ENCODE peak calls at places on chromosomes 2 and 18, in four cellular contexts. S is WTC11, X is SK-N-SH, Q is K562. R is an unnamed sample.

GRCh38 chr18:46220116-46220515 is 115.9 kb downstream of the HAUS1 start:
- DNase-seq in S (no peak), X (no peak), Q (no peak), R (no peak)

GRCh38 chr2:98503481-98504096 is 58.9 kb downstream of the INPP4A start:
- DNase-seq in S (no peak), X (no peak), Q (no peak), R (no peak)

GRCh38 chr2:32330136-32330535 is 26.7 kb upstream of the BIRC6 start:
- DNase-seq in S (no peak), X (no peak), Q (no peak), R (no peak)

GRCh38 chr2:161335626-161336025 is 27.4 kb downstream of the PSMD14 start:
- DNase-seq in S (no peak), X (no peak), Q (no peak), R (no peak)

GRCh38 chr2:240817496-240818292 is 2.3 kb downstream of the KIF1A start:
- DNase-seq in S (no peak), X (no peak), Q (no peak), R (no peak)

GRCh38 chr2:20184067-20184938 is 40.6 kb downstream of the SDC1 start:
- DNase-seq in S (no peak), X (no peak), Q (no peak), R (no peak)

GRCh38 chr2:231093956-231094355 is 30.9 kb downstream of the HTR2B start:
- DNase-seq in S (no peak), X (no peak), Q (no peak), R (no peak)

GRCh38 chr18:48022531-48023330 is 92.3 kb upstream of the SMAD2 start:
- DNase-seq in S (peak; percentile 14), X (peak; percentile 58), Q (peak; percentile 50), R (no peak)

GRCh38 chr18:70366174-70366573 is 77.3 kb downstream of the SOCS6 start:
- DNase-seq in S (peak; percentile 16), X (no peak), Q (no peak), R (peak; percentile 31)

GRCh38 chr2:121480826-121481225 is 49.9 kb upstream of the RNU4ATAC start:
- DNase-seq in S (no peak), X (peak; percentile 76), Q (no peak), R (no peak)

GRCh38 chr2:172931923-172932520 is 143.6 kb upstream of the MAP3K20 start:
- DNase-seq in S (peak; percentile 67), X (peak; percentile 50), Q (peak; percentile 48), R (no peak)

GRCh38 chr2:229719926-229720652 is 5.7 kb upstream of the DNER start:
- DNase-seq in S (no peak), X (no peak), Q (no peak), R (no peak)

GRCh38 chr2:83817511-83817910 is 641.6 kb downstream of the SUCLG1 start:
- DNase-seq in S (no peak), X (no peak), Q (no peak), R (no peak)

GRCh38 chr2:154158101-154158500 is 286.4 kb downstream of the GALNT13 start:
- DNase-seq in S (no peak), X (no peak), Q (no peak), R (no peak)

DNA sequence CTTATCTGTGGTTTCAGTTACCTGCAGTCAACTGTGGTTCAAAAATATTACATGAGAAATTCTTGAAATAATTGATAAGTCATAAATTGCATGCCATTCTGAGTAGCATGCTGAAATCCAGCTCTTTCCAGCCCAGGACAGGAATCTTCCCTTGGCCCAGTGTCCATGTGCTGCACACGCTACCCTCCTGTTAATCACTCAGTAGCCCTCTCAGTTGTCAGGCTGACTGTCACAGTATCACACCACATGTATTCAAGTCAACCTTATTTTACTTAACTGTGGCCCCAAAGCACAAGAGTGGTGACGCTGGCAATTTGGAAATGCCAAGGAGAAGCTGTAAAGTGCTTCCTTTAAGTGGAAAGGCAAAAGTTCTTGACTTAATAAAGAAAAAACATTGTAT is 141.1 kb downstream of the TANC1 start:
- DNase-seq in S (no peak), X (no peak), Q (no peak), R (no peak)
- TF ChIP-seq TEAD4 in S (no peak), X (no peak), Q (no peak), R (no peak)

GRCh38 chr2:176129825-176130152 is 284 bp downstream of the HOXD8 start:
- DNase-seq in S (no peak), X (no peak), Q (no peak), R (no peak)

GRCh38 chr2:176128172-176129012 is 1.1 kb upstream of the HOXD8 start:
- DNase-seq in S (peak; percentile 70), X (no peak), Q (no peak), R (peak; percentile 47)

GRCh38 chr2:176127769-176128072 is 1.8 kb upstream of the HOXD8 start:
- DNase-seq in S (no peak), X (no peak), Q (no peak), R (no peak)

GRCh38 chr2:176130153-176130916 is 830 bp downstream of the HOXD8 start:
- DNase-seq in S (peak; percentile 56), X (peak; percentile 80), Q (peak; percentile 66), R (peak; percentile 63)

DNA sequence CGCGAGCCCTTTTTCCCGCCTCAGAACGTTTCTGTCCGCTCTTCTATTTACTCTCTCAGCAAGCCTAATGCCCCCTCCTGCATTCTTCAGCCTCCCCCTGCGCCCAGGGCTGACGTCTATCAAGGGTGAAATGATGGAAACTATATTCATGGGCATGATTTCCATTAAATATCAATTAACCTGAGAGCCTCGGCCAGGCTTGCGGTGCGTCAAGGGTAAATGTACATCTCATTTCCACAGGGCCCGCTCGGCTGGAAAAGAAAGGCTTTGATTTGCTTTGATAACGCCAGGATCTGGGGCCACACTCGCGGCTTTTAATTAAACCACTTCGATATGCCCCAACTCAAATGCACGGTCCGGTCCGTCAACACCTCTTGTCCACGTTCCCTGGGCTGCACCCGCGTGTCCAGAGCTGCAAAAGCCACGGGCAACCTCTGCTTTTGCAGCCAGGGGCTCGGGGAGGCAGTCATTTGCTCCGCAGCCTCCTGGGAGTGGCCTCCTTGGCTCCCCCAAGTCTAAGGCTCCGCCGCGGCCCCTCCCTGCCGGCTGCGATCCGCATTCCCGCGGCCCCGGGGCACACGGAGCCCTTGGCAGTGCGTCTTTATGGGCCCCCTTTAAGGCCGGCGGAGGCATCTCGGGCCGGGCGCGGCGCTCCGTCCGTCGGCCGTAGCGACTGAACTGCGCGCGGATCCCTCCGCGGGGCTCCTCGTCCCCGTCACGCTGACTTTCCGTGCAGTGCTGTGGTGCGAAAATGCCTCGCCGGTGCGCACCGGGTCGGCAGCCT is at the start of gene HOXD8:
- DNase-seq in S (peak; percentile 65), X (peak; percentile 88), Q (peak; percentile 41), R (peak; percentile 69)
- TF ChIP-seq TEAD4 in S (no peak), X (peak; percentile 48), Q (no peak), R (no peak)

GRCh38 chr18:76752400-76752799 is 70.0 kb upstream of the ZNF236 start:
- DNase-seq in S (no peak), X (no peak), Q (no peak), R (no peak)

GRCh38 chr18:76750886-76751537 is 71.3 kb upstream of the ZNF236 start:
- DNase-seq in S (no peak), X (no peak), Q (no peak), R (no peak)

GRCh38 chr18:76750269-76750668 is 72.1 kb upstream of the ZNF236 start:
- DNase-seq in S (no peak), X (no peak), Q (no peak), R (no peak)

GRCh38 chr18:76751538-76751890 is 70.8 kb upstream of the ZNF236 start:
- DNase-seq in S (no peak), X (no peak), Q (no peak), R (no peak)

DNA sequence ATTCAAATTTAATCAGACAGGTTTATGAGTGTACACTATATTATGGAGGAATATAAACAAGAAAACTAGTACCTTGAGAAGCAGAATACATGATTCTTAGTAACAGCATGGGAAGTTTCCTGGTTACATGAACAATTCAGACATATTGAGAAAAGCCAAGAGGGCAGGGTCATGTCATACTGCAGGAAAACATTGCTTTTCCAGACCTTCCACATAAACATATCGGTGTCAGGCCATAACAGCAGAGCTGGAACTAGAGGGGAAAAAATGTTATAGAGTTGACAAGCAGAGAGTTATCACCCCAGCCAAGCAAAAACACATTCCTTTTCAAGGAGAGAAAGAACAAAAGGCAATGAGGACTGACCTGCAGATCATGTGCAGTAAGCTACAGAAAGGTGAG is 74.7 kb upstream of the ZNF236 start:
- DNase-seq in S (no peak), X (no peak), Q (no peak), R (no peak)
- TF ChIP-seq TEAD4 in S (no peak), X (no peak), Q (no peak), R (no peak)

GRCh38 chr2:38534746-38535403 is 67.9 kb downstream of the HNRNPLL start:
- DNase-seq in S (no peak), X (no peak), Q (no peak), R (no peak)

GRCh38 chr2:38533757-38534545 is 68.8 kb downstream of the HNRNPLL start:
- DNase-seq in S (no peak), X (no peak), Q (no peak), R (no peak)

GRCh38 chr2:38537937-38538525 is 64.7 kb downstream of the HNRNPLL start:
- DNase-seq in S (no peak), X (no peak), Q (no peak), R (no peak)

GRCh38 chr2:38535404-38535744 is 67.4 kb downstream of the HNRNPLL start:
- DNase-seq in S (no peak), X (no peak), Q (no peak), R (no peak)

GRCh38 chr2:38535745-38536506 is 66.8 kb downstream of the HNRNPLL start:
- DNase-seq in S (peak; percentile 92), X (peak; percentile 97), Q (peak; percentile 87), R (peak; percentile 97)
- TF ChIP-seq TEAD4 in S (no peak), X (no peak), Q (no peak), R (no peak)

R was measured in H1.